ENCODE peak calls at places on chromosomes 2 and 18, in nine cellular contexts. One of them, this sample, is unnamed.

GRCh38 chr18:78767648-78768071 is 212.0 kb upstream of the SALL3 start:
- DNase-seq in IMR-90: no peak
- DNase-seq in EH: no peak
- DNase-seq in effector CD8-positive, alpha-beta T cell: no peak
- DNase-seq in NCI-H2081: no peak
- DNase-seq in foreskin keratinocyte: no peak
- DNase-seq in stimulated activated CD4-positive, alpha-beta T cell treated with anti-CD3 and anti-CD28 coated beads, Interleukin-15, amount 100 ng/mL, for 1 hour: no peak
- DNase-seq in left cardiac atrium: no peak
- DNase-seq in mucosa of gallbladder: no peak
- DNase-seq in this sample: no peak

GRCh38 chr2:118150294-118150693 is 62.0 kb downstream of the INSIG2 start:
- DNase-seq in foreskin keratinocyte: no peak
- DNase-seq in stimulated activated CD4-positive, alpha-beta T cell treated with anti-CD3 and anti-CD28 coated beads, Interleukin-15, amount 100 ng/mL, for 1 hour: no peak
- DNase-seq in left cardiac atrium: no peak
- DNase-seq in mucosa of gallbladder: no peak
- DNase-seq in effector CD8-positive, alpha-beta T cell: no peak
- DNase-seq in EH: no peak
- DNase-seq in IMR-90: no peak
- DNase-seq in NCI-H2081: no peak
- DNase-seq in this sample: no peak

GRCh38 chr2:83969085-83969484 is 490.0 kb downstream of the SUCLG1 start:
- DNase-seq in IMR-90: no peak
- DNase-seq in NCI-H2081: no peak
- DNase-seq in left cardiac atrium: no peak
- DNase-seq in effector CD8-positive, alpha-beta T cell: no peak
- DNase-seq in stimulated activated CD4-positive, alpha-beta T cell treated with anti-CD3 and anti-CD28 coated beads, Interleukin-15, amount 100 ng/mL, for 1 hour: no peak
- DNase-seq in foreskin keratinocyte: no peak
- DNase-seq in mucosa of gallbladder: no peak
- DNase-seq in EH: no peak
- DNase-seq in this sample: no peak

GRCh38 chr18:49193896-49194295 is 243.1 kb upstream of the SMAD7 start:
- DNase-seq in effector CD8-positive, alpha-beta T cell: no peak
- DNase-seq in mucosa of gallbladder: no peak
- DNase-seq in stimulated activated CD4-positive, alpha-beta T cell treated with anti-CD3 and anti-CD28 coated beads, Interleukin-15, amount 100 ng/mL, for 1 hour: no peak
- DNase-seq in left cardiac atrium: no peak
- DNase-seq in EH: no peak
- DNase-seq in NCI-H2081: no peak
- DNase-seq in IMR-90: no peak
- DNase-seq in foreskin keratinocyte: peak
- DNase-seq in this sample: no peak

GRCh38 chr2:29033172-29033571 is 41.2 kb downstream of the PCARE start:
- DNase-seq in NCI-H2081: no peak
- DNase-seq in effector CD8-positive, alpha-beta T cell: no peak
- DNase-seq in stimulated activated CD4-positive, alpha-beta T cell treated with anti-CD3 and anti-CD28 coated beads, Interleukin-15, amount 100 ng/mL, for 1 hour: no peak
- DNase-seq in left cardiac atrium: no peak
- DNase-seq in mucosa of gallbladder: peak
- DNase-seq in IMR-90: peak
- DNase-seq in EH: peak
- DNase-seq in foreskin keratinocyte: peak
- DNase-seq in this sample: peak

GRCh38 chr2:209771474-209772292 is at the start of gene UNC80:
- DNase-seq in effector CD8-positive, alpha-beta T cell: no peak
- DNase-seq in foreskin keratinocyte: peak
- DNase-seq in EH: peak
- DNase-seq in NCI-H2081: peak
- DNase-seq in mucosa of gallbladder: peak
- DNase-seq in left cardiac atrium: peak
- DNase-seq in IMR-90: peak
- DNase-seq in stimulated activated CD4-positive, alpha-beta T cell treated with anti-CD3 and anti-CD28 coated beads, Interleukin-15, amount 100 ng/mL, for 1 hour: no peak
- DNase-seq in this sample: peak

GRCh38 chr2:190254451-190254850 is 65.2 kb downstream of the HIBCH start:
- DNase-seq in mucosa of gallbladder: no peak
- DNase-seq in left cardiac atrium: no peak
- DNase-seq in IMR-90: peak
- DNase-seq in NCI-H2081: no peak
- DNase-seq in EH: no peak
- DNase-seq in effector CD8-positive, alpha-beta T cell: no peak
- DNase-seq in foreskin keratinocyte: no peak
- DNase-seq in stimulated activated CD4-positive, alpha-beta T cell treated with anti-CD3 and anti-CD28 coated beads, Interleukin-15, amount 100 ng/mL, for 1 hour: no peak
- DNase-seq in this sample: no peak

GRCh38 chr2:181822097-181822496 is 69.4 kb upstream of the ITPRID2 start:
- DNase-seq in left cardiac atrium: no peak
- DNase-seq in IMR-90: no peak
- DNase-seq in stimulated activated CD4-positive, alpha-beta T cell treated with anti-CD3 and anti-CD28 coated beads, Interleukin-15, amount 100 ng/mL, for 1 hour: no peak
- DNase-seq in NCI-H2081: no peak
- DNase-seq in effector CD8-positive, alpha-beta T cell: no peak
- DNase-seq in mucosa of gallbladder: no peak
- DNase-seq in foreskin keratinocyte: no peak
- DNase-seq in EH: no peak
- DNase-seq in this sample: no peak

GRCh38 chr18:37577051-37577611 is 11.5 kb upstream of the CELF4 start:
- DNase-seq in mucosa of gallbladder: peak
- DNase-seq in EH: no peak
- DNase-seq in left cardiac atrium: peak
- DNase-seq in IMR-90: no peak
- DNase-seq in effector CD8-positive, alpha-beta T cell: no peak
- DNase-seq in NCI-H2081: no peak
- DNase-seq in stimulated activated CD4-positive, alpha-beta T cell treated with anti-CD3 and anti-CD28 coated beads, Interleukin-15, amount 100 ng/mL, for 1 hour: no peak
- DNase-seq in foreskin keratinocyte: no peak
- DNase-seq in this sample: no peak

GRCh38 chr2:223735659-223736244 is 101.6 kb downstream of the AP1S3 start:
- DNase-seq in mucosa of gallbladder: no peak
- DNase-seq in left cardiac atrium: no peak
- DNase-seq in NCI-H2081: no peak
- DNase-seq in foreskin keratinocyte: peak
- DNase-seq in effector CD8-positive, alpha-beta T cell: no peak
- DNase-seq in EH: peak
- DNase-seq in IMR-90: peak
- DNase-seq in stimulated activated CD4-positive, alpha-beta T cell treated with anti-CD3 and anti-CD28 coated beads, Interleukin-15, amount 100 ng/mL, for 1 hour: no peak
- DNase-seq in this sample: peak

GRCh38 chr18:68623342-68623741 is 91.6 kb downstream of the TMX3 start:
- DNase-seq in NCI-H2081: peak
- DNase-seq in left cardiac atrium: peak
- DNase-seq in foreskin keratinocyte: peak
- DNase-seq in stimulated activated CD4-positive, alpha-beta T cell treated with anti-CD3 and anti-CD28 coated beads, Interleukin-15, amount 100 ng/mL, for 1 hour: no peak
- DNase-seq in EH: peak
- DNase-seq in IMR-90: peak
- DNase-seq in effector CD8-positive, alpha-beta T cell: no peak
- DNase-seq in mucosa of gallbladder: peak
- DNase-seq in this sample: peak

GRCh38 chr2:233801357-233802131 is 23.4 kb downstream of the MROH2A start:
- DNase-seq in stimulated activated CD4-positive, alpha-beta T cell treated with anti-CD3 and anti-CD28 coated beads, Interleukin-15, amount 100 ng/mL, for 1 hour: no peak
- DNase-seq in IMR-90: peak
- DNase-seq in NCI-H2081: no peak
- DNase-seq in effector CD8-positive, alpha-beta T cell: no peak
- DNase-seq in EH: peak
- DNase-seq in foreskin keratinocyte: peak
- DNase-seq in mucosa of gallbladder: no peak
- DNase-seq in left cardiac atrium: no peak
- DNase-seq in this sample: peak

GRCh38 chr18:51522338-51522737 is 324.9 kb upstream of the MEX3C start:
- DNase-seq in mucosa of gallbladder: no peak
- DNase-seq in foreskin keratinocyte: no peak
- DNase-seq in effector CD8-positive, alpha-beta T cell: no peak
- DNase-seq in stimulated activated CD4-positive, alpha-beta T cell treated with anti-CD3 and anti-CD28 coated beads, Interleukin-15, amount 100 ng/mL, for 1 hour: no peak
- DNase-seq in EH: no peak
- DNase-seq in NCI-H2081: no peak
- DNase-seq in left cardiac atrium: no peak
- DNase-seq in IMR-90: no peak
- DNase-seq in this sample: no peak

GRCh38 chr2:99507964-99508818 is 18.4 kb upstream of the REV1 start:
- DNase-seq in mucosa of gallbladder: no peak
- DNase-seq in left cardiac atrium: no peak
- DNase-seq in EH: no peak
- DNase-seq in effector CD8-positive, alpha-beta T cell: no peak
- DNase-seq in IMR-90: no peak
- DNase-seq in stimulated activated CD4-positive, alpha-beta T cell treated with anti-CD3 and anti-CD28 coated beads, Interleukin-15, amount 100 ng/mL, for 1 hour: no peak
- DNase-seq in NCI-H2081: peak
- DNase-seq in foreskin keratinocyte: no peak
- DNase-seq in this sample: no peak

GRCh38 chr2:29082804-29083495 is 8.6 kb upstream of the PCARE start:
- DNase-seq in NCI-H2081: no peak
- DNase-seq in IMR-90: no peak
- DNase-seq in stimulated activated CD4-positive, alpha-beta T cell treated with anti-CD3 and anti-CD28 coated beads, Interleukin-15, amount 100 ng/mL, for 1 hour: no peak
- DNase-seq in mucosa of gallbladder: no peak
- DNase-seq in foreskin keratinocyte: no peak
- DNase-seq in left cardiac atrium: no peak
- DNase-seq in effector CD8-positive, alpha-beta T cell: no peak
- DNase-seq in EH: no peak
- DNase-seq in this sample: no peak

GRCh38 chr2:157822993-157823392 is 53.1 kb downstream of the ACVR1 start:
- DNase-seq in effector CD8-positive, alpha-beta T cell: no peak
- DNase-seq in left cardiac atrium: no peak
- DNase-seq in IMR-90: peak
- DNase-seq in EH: peak
- DNase-seq in NCI-H2081: no peak
- DNase-seq in foreskin keratinocyte: peak
- DNase-seq in mucosa of gallbladder: no peak
- DNase-seq in stimulated activated CD4-positive, alpha-beta T cell treated with anti-CD3 and anti-CD28 coated beads, Interleukin-15, amount 100 ng/mL, for 1 hour: no peak
- DNase-seq in this sample: peak

GRCh38 chr18:59556265-59556664 is 141.0 kb downstream of the CCBE1 start:
- DNase-seq in stimulated activated CD4-positive, alpha-beta T cell treated with anti-CD3 and anti-CD28 coated beads, Interleukin-15, amount 100 ng/mL, for 1 hour: no peak
- DNase-seq in left cardiac atrium: no peak
- DNase-seq in NCI-H2081: no peak
- DNase-seq in foreskin keratinocyte: peak
- DNase-seq in EH: peak
- DNase-seq in effector CD8-positive, alpha-beta T cell: no peak
- DNase-seq in mucosa of gallbladder: no peak
- DNase-seq in IMR-90: peak
- DNase-seq in this sample: peak

GRCh38 chr2:7574385-7574784 is 657.2 kb downstream of the RNF144A start:
- DNase-seq in IMR-90: no peak
- DNase-seq in NCI-H2081: no peak
- DNase-seq in stimulated activated CD4-positive, alpha-beta T cell treated with anti-CD3 and anti-CD28 coated beads, Interleukin-15, amount 100 ng/mL, for 1 hour: no peak
- DNase-seq in mucosa of gallbladder: no peak
- DNase-seq in left cardiac atrium: no peak
- DNase-seq in foreskin keratinocyte: no peak
- DNase-seq in effector CD8-positive, alpha-beta T cell: no peak
- DNase-seq in EH: no peak
- DNase-seq in this sample: no peak

GRCh38 chr2:233039217-233040173 is 7.0 kb downstream of the NEU2 start:
- DNase-seq in effector CD8-positive, alpha-beta T cell: no peak
- DNase-seq in IMR-90: no peak
- DNase-seq in left cardiac atrium: no peak
- DNase-seq in stimulated activated CD4-positive, alpha-beta T cell treated with anti-CD3 and anti-CD28 coated beads, Interleukin-15, amount 100 ng/mL, for 1 hour: no peak
- DNase-seq in NCI-H2081: no peak
- DNase-seq in mucosa of gallbladder: no peak
- DNase-seq in EH: peak
- DNase-seq in foreskin keratinocyte: no peak
- DNase-seq in this sample: no peak

GRCh38 chr2:20179755-20180594 is 45.0 kb downstream of the SDC1 start:
- DNase-seq in foreskin keratinocyte: peak
- DNase-seq in IMR-90: no peak
- DNase-seq in stimulated activated CD4-positive, alpha-beta T cell treated with anti-CD3 and anti-CD28 coated beads, Interleukin-15, amount 100 ng/mL, for 1 hour: no peak
- DNase-seq in left cardiac atrium: no peak
- DNase-seq in effector CD8-positive, alpha-beta T cell: no peak
- DNase-seq in NCI-H2081: no peak
- DNase-seq in EH: no peak
- DNase-seq in mucosa of gallbladder: peak
- DNase-seq in this sample: no peak